ENCODE peak calls at places on chromosomes 2 and 18, in eight cellular contexts. U, H, T, Y, C, Z, O and S are unnamed samples.

GRCh38 chr18:63182247-63182771 is 137.3 kb downstream of the BCL2 start:
- DNase-seq in U (no peak), H (no peak), T (no peak), Y (no peak), C (no peak), Z (no peak), O (no peak), S (no peak)

GRCh38 chr18:9838144-9838877 is 47.5 kb upstream of the TXNDC2 start:
- DNase-seq in U (peak), H (no peak), T (no peak), Y (no peak), C (peak), Z (no peak), O (no peak), S (no peak)

GRCh38 chr2:43944915-43945314 is 50.9 kb downstream of the LRPPRC start:
- DNase-seq in U (no peak), H (no peak), T (no peak), Y (no peak), C (no peak), Z (no peak), O (no peak), S (no peak)

GRCh38 chr18:66495844-66496243 is 108.0 kb downstream of the CDH19 start:
- DNase-seq in U (peak), H (peak), T (no peak), Y (no peak), C (peak), Z (peak), O (no peak), S (peak)

GRCh38 chr18:26747131-26747475 is 118.4 kb downstream of the AQP4 start:
- DNase-seq in U (no peak), H (no peak), T (no peak), Y (no peak), C (no peak), Z (no peak), O (no peak), S (no peak)

GRCh38 chr2:48448274-48449061 is 81.5 kb upstream of the STON1 start:
- DNase-seq in U (no peak), H (no peak), T (no peak), Y (no peak), C (no peak), Z (no peak), O (no peak), S (no peak)

GRCh38 chr2:84959045-84959493 is 11.9 kb upstream of the KCMF1 start:
- DNase-seq in U (no peak), H (no peak), T (peak), Y (no peak), C (no peak), Z (no peak), O (no peak), S (no peak)

GRCh38 chr18:47206945-47207637 is 30.9 kb upstream of the IER3IP1 start:
- DNase-seq in U (no peak), H (no peak), T (no peak), Y (no peak), C (no peak), Z (no peak), O (no peak), S (no peak)

GRCh38 chr2:102055346-102055975 is 63.7 kb downstream of the IL1R2 start:
- DNase-seq in U (no peak), H (no peak), T (no peak), Y (no peak), C (no peak), Z (no peak), O (no peak), S (no peak)

GRCh38 chr18:73683618-73684238 is 463.9 kb downstream of the FBXO15 start:
- DNase-seq in U (no peak), H (no peak), T (no peak), Y (no peak), C (no peak), Z (no peak), O (no peak), S (no peak)

GRCh38 chr2:109164739-109165221 is 35.8 kb downstream of the SH3RF3 start:
- DNase-seq in U (no peak), H (no peak), T (peak), Y (no peak), C (no peak), Z (no peak), O (peak), S (peak)

GRCh38 chr18:8721716-8722115 is 16.4 kb downstream of the MTCL1 start:
- DNase-seq in U (no peak), H (no peak), T (no peak), Y (no peak), C (no peak), Z (no peak), O (no peak), S (no peak)

GRCh38 chr2:46225150-46225480 is 72.1 kb upstream of the EPAS1 start:
- DNase-seq in U (no peak), H (no peak), T (no peak), Y (no peak), C (no peak), Z (no peak), O (no peak), S (no peak)

GRCh38 chr2:73172963-73173362 is 29.4 kb upstream of the NOTO start:
- DNase-seq in U (no peak), H (no peak), T (no peak), Y (peak), C (no peak), Z (no peak), O (no peak), S (no peak)

GRCh38 chr18:48488388-48488850 is 50.4 kb upstream of the CTIF start:
- DNase-seq in U (no peak), H (peak), T (peak), Y (no peak), C (peak), Z (no peak), O (peak), S (peak)

GRCh38 chr2:176533505-176534193 is 264.4 kb downstream of the MTX2 start:
- DNase-seq in U (no peak), H (no peak), T (no peak), Y (no peak), C (no peak), Z (no peak), O (no peak), S (no peak)

GRCh38 chr2:158894078-158894477 is 74.4 kb upstream of the TANC1 start:
- DNase-seq in U (no peak), H (no peak), T (no peak), Y (no peak), C (no peak), Z (no peak), O (no peak), S (no peak)

GRCh38 chr2:38037325-38037724 is 38.6 kb downstream of the CYP1B1 start:
- DNase-seq in U (no peak), H (no peak), T (no peak), Y (no peak), C (no peak), Z (no peak), O (no peak), S (no peak)

GRCh38 chr2:71715951-71716696 is 262.8 kb downstream of the DYSF start:
- DNase-seq in U (no peak), H (no peak), T (peak), Y (no peak), C (no peak), Z (no peak), O (no peak), S (no peak)

GRCh38 chr2:65662654-65663432 is 230.4 kb upstream of the SPRED2 start:
- DNase-seq in U (no peak), H (no peak), T (no peak), Y (no peak), C (no peak), Z (no peak), O (no peak), S (no peak)

GRCh38 chr2:46065152-46065551 is 232.1 kb upstream of the EPAS1 start:
- DNase-seq in U (no peak), H (no peak), T (no peak), Y (no peak), C (no peak), Z (no peak), O (no peak), S (no peak)

GRCh38 chr2:78304678-78305077 is 720.8 kb upstream of the REG3G start:
- DNase-seq in U (no peak), H (no peak), T (no peak), Y (no peak), C (no peak), Z (no peak), O (no peak), S (no peak)

GRCh38 chr2:111068435-111069058 is 52.2 kb upstream of the BCL2L11 start:
- DNase-seq in U (peak), H (no peak), T (no peak), Y (no peak), C (peak), Z (no peak), O (no peak), S (no peak)

GRCh38 chr2:152407204-152407721 is 72.3 kb downstream of the FMNL2 start:
- DNase-seq in U (peak), H (no peak), T (peak), Y (no peak), C (no peak), Z (peak), O (peak), S (peak)

GRCh38 chr2:210633699-210634098 is 77.3 kb downstream of the CPS1 start:
- DNase-seq in U (no peak), H (no peak), T (no peak), Y (no peak), C (no peak), Z (no peak), O (no peak), S (no peak)

GRCh38 chr2:166651080-166651675 is 157.1 kb upstream of the SCN7A start:
- DNase-seq in U (no peak), H (no peak), T (no peak), Y (no peak), C (no peak), Z (no peak), O (no peak), S (no peak)